ENCODE peak calls at places on chromosomes 6 and 20, in six cellular contexts. One of them, this sample, is unnamed.

GRCh38 chr20:25283221-25283951 is 35.5 kb downstream of the PYGB start:
- DNase-seq in AG04450: no peak
- DNase-seq in CD8-positive, alpha-beta T cell: no peak
- DNase-seq in dorsolateral prefrontal cortex: peak
- DNase-seq in A549: no peak
- DNase-seq in fibroblast of lung: no peak
- DNase-seq in this sample: no peak

GRCh38 chr6:14762077-14762476 is 483.8 kb upstream of the JARID2 start:
- DNase-seq in dorsolateral prefrontal cortex: no peak
- DNase-seq in A549: no peak
- DNase-seq in CD8-positive, alpha-beta T cell: no peak
- DNase-seq in fibroblast of lung: no peak
- DNase-seq in AG04450: no peak
- DNase-seq in this sample: no peak

GRCh38 chr6:22399693-22400092 is 102.9 kb upstream of the PRL start:
- DNase-seq in fibroblast of lung: peak
- DNase-seq in A549: peak
- DNase-seq in CD8-positive, alpha-beta T cell: no peak
- DNase-seq in AG04450: no peak
- DNase-seq in dorsolateral prefrontal cortex: no peak
- DNase-seq in this sample: no peak

GRCh38 chr6:35601331-35602132 is 87.2 kb downstream of the FKBP5 start:
- DNase-seq in A549: peak
- DNase-seq in CD8-positive, alpha-beta T cell: peak
- DNase-seq in dorsolateral prefrontal cortex: no peak
- DNase-seq in fibroblast of lung: peak
- DNase-seq in AG04450: peak
- DNase-seq in this sample: no peak

GRCh38 chr6:135475292-135475886 is 22.2 kb downstream of the AHI1 start:
- DNase-seq in AG04450: peak
- DNase-seq in A549: no peak
- DNase-seq in fibroblast of lung: no peak
- DNase-seq in dorsolateral prefrontal cortex: no peak
- DNase-seq in CD8-positive, alpha-beta T cell: no peak
- DNase-seq in this sample: no peak

GRCh38 chr20:59586613-59587012 is 17.7 kb upstream of the PHACTR3 start:
- DNase-seq in AG04450: no peak
- DNase-seq in CD8-positive, alpha-beta T cell: no peak
- DNase-seq in A549: no peak
- DNase-seq in dorsolateral prefrontal cortex: no peak
- DNase-seq in fibroblast of lung: no peak
- DNase-seq in this sample: no peak

GRCh38 chr6:143395699-143396098 is 54.8 kb downstream of the ADAT2 start:
- DNase-seq in dorsolateral prefrontal cortex: no peak
- DNase-seq in A549: no peak
- DNase-seq in AG04450: no peak
- DNase-seq in fibroblast of lung: no peak
- DNase-seq in CD8-positive, alpha-beta T cell: no peak
- DNase-seq in this sample: no peak

GRCh38 chr6:26216886-26217713 is 129.9 kb downstream of the HFE start:
- DNase-seq in CD8-positive, alpha-beta T cell: peak
- DNase-seq in A549: no peak
- DNase-seq in fibroblast of lung: peak
- DNase-seq in dorsolateral prefrontal cortex: peak
- DNase-seq in AG04450: no peak
- DNase-seq in this sample: no peak

GRCh38 chr20:13130707-13131103 is 90.4 kb upstream of the ISM1 start:
- DNase-seq in fibroblast of lung: no peak
- DNase-seq in AG04450: no peak
- DNase-seq in A549: no peak
- DNase-seq in CD8-positive, alpha-beta T cell: no peak
- DNase-seq in dorsolateral prefrontal cortex: no peak
- DNase-seq in this sample: no peak

GRCh38 chr6:47000842-47001241 is 41.3 kb downstream of the ADGRF1 start:
- DNase-seq in CD8-positive, alpha-beta T cell: no peak
- DNase-seq in A549: no peak
- DNase-seq in fibroblast of lung: peak
- DNase-seq in AG04450: no peak
- DNase-seq in dorsolateral prefrontal cortex: no peak
- DNase-seq in this sample: no peak

GRCh38 chr20:13929836-13930235 is 60.6 kb downstream of the SEL1L2 start:
- DNase-seq in CD8-positive, alpha-beta T cell: no peak
- DNase-seq in dorsolateral prefrontal cortex: no peak
- DNase-seq in AG04450: no peak
- DNase-seq in fibroblast of lung: no peak
- DNase-seq in A549: no peak
- DNase-seq in this sample: no peak

GRCh38 chr20:23335521-23335920 is 15.1 kb upstream of the NXT1 start:
- DNase-seq in CD8-positive, alpha-beta T cell: no peak
- DNase-seq in A549: no peak
- DNase-seq in fibroblast of lung: no peak
- DNase-seq in AG04450: no peak
- DNase-seq in dorsolateral prefrontal cortex: no peak
- DNase-seq in this sample: no peak

GRCh38 chr20:59308493-59309201 is 8.2 kb downstream of the EDN3 start:
- DNase-seq in fibroblast of lung: no peak
- DNase-seq in CD8-positive, alpha-beta T cell: no peak
- DNase-seq in AG04450: no peak
- DNase-seq in A549: no peak
- DNase-seq in dorsolateral prefrontal cortex: no peak
- DNase-seq in this sample: no peak

GRCh38 chr20:13008761-13009681 is at the start of gene SPTLC3:
- DNase-seq in dorsolateral prefrontal cortex: no peak
- DNase-seq in AG04450: no peak
- DNase-seq in CD8-positive, alpha-beta T cell: no peak
- DNase-seq in A549: no peak
- DNase-seq in fibroblast of lung: peak
- DNase-seq in this sample: no peak

GRCh38 chr6:84078335-84078734 is 44.8 kb downstream of the MRAP2 start:
- DNase-seq in A549: no peak
- DNase-seq in CD8-positive, alpha-beta T cell: no peak
- DNase-seq in dorsolateral prefrontal cortex: no peak
- DNase-seq in AG04450: no peak
- DNase-seq in fibroblast of lung: no peak
- DNase-seq in this sample: no peak

GRCh38 chr6:12008366-12009179 is 3.5 kb upstream of the HIVEP1 start:
- DNase-seq in A549: peak
- DNase-seq in fibroblast of lung: peak
- DNase-seq in AG04450: no peak
- DNase-seq in CD8-positive, alpha-beta T cell: peak
- DNase-seq in dorsolateral prefrontal cortex: peak
- DNase-seq in this sample: no peak

GRCh38 chr6:105452924-105453756 is 50.3 kb upstream of the PREP start:
- DNase-seq in fibroblast of lung: no peak
- DNase-seq in AG04450: no peak
- DNase-seq in dorsolateral prefrontal cortex: peak
- DNase-seq in CD8-positive, alpha-beta T cell: peak
- DNase-seq in A549: no peak
- DNase-seq in this sample: no peak

GRCh38 chr6:27668442-27669275 is 195.8 kb upstream of the ZNF184 start:
- DNase-seq in dorsolateral prefrontal cortex: no peak
- DNase-seq in AG04450: no peak
- DNase-seq in A549: peak
- DNase-seq in fibroblast of lung: peak
- DNase-seq in CD8-positive, alpha-beta T cell: no peak
- DNase-seq in this sample: peak

GRCh38 chr6:88165087-88165876 is 865 bp downstream of the CNR1 start:
- DNase-seq in AG04450: no peak
- DNase-seq in dorsolateral prefrontal cortex: no peak
- DNase-seq in CD8-positive, alpha-beta T cell: no peak
- DNase-seq in A549: no peak
- DNase-seq in fibroblast of lung: no peak
- DNase-seq in this sample: no peak

GRCh38 chr6:167709196-167709595 is 117.5 kb upstream of the AFDN start:
- DNase-seq in dorsolateral prefrontal cortex: no peak
- DNase-seq in A549: no peak
- DNase-seq in fibroblast of lung: no peak
- DNase-seq in CD8-positive, alpha-beta T cell: no peak
- DNase-seq in AG04450: no peak
- DNase-seq in this sample: no peak

GRCh38 chr20:44264287-44264686 is 17.2 kb downstream of the GDAP1L1 start:
- DNase-seq in AG04450: no peak
- DNase-seq in CD8-positive, alpha-beta T cell: no peak
- DNase-seq in A549: no peak
- DNase-seq in dorsolateral prefrontal cortex: no peak
- DNase-seq in fibroblast of lung: no peak
- DNase-seq in this sample: no peak

GRCh38 chr6:31622678-31623077 is 2.2 kb downstream of the PRRC2A start:
- DNase-seq in CD8-positive, alpha-beta T cell: no peak
- DNase-seq in dorsolateral prefrontal cortex: no peak
- DNase-seq in fibroblast of lung: no peak
- DNase-seq in AG04450: no peak
- DNase-seq in A549: no peak
- DNase-seq in this sample: no peak
- H3K4me3 ChIP-seq in CD8-positive, alpha-beta T cell: no peak
- H3K4me3 ChIP-seq in dorsolateral prefrontal cortex: peak
- H3K4me3 ChIP-seq in fibroblast of lung: peak
- H3K4me3 ChIP-seq in AG04450: peak
- H3K4me3 ChIP-seq in A549: peak
- H3K4me3 ChIP-seq in this sample: peak

DNA sequence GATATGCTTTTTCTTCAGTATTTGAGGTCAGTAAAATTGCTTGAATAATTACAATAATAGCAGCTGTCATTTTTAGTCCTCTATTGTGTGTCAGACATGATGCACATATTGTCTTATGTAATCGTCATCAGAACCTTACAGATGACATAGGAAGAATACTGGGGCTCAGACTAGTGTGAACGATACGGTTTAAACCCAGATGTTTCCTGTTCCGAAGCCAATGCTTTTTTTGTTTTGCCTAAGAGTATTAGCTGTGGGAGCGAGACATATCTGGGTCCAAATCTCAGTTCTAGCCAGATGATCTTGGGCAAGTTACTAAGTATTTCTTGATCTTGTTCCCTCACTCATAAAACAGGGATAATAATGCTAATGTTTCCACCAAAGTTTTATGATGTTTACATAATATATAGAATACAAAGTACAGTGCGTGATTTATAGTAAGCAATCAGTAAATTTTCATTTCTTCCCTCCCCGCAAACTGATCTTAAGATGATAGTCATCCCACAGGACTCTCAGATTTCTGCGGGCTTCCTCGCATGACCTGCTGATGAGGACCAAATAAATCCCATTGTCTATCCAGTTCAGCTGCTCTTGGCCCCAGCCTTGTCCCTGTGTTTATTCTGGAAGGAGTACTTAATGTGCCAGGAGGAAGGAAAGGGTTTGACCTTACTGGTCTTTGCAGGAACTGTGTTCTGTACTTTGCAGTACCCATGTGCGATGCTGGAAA is 98.2 kb downstream of the CAP2 start:
- DNase-seq in AG04450: no peak
- DNase-seq in A549: no peak
- DNase-seq in fibroblast of lung: no peak
- DNase-seq in CD8-positive, alpha-beta T cell: no peak
- DNase-seq in dorsolateral prefrontal cortex: no peak
- DNase-seq in this sample: no peak
- H3K4me3 ChIP-seq in AG04450: no peak
- H3K4me3 ChIP-seq in A549: no peak
- H3K4me3 ChIP-seq in fibroblast of lung: no peak
- H3K4me3 ChIP-seq in CD8-positive, alpha-beta T cell: no peak
- H3K4me3 ChIP-seq in dorsolateral prefrontal cortex: no peak
- H3K4me3 ChIP-seq in this sample: no peak

GRCh38 chr6:1765160-1765900 is 155.6 kb downstream of the FOXC1 start:
- DNase-seq in dorsolateral prefrontal cortex: no peak
- DNase-seq in fibroblast of lung: no peak
- DNase-seq in AG04450: no peak
- DNase-seq in CD8-positive, alpha-beta T cell: no peak
- DNase-seq in A549: no peak
- DNase-seq in this sample: no peak
- H3K4me3 ChIP-seq in dorsolateral prefrontal cortex: no peak
- H3K4me3 ChIP-seq in fibroblast of lung: no peak
- H3K4me3 ChIP-seq in AG04450: no peak
- H3K4me3 ChIP-seq in CD8-positive, alpha-beta T cell: no peak
- H3K4me3 ChIP-seq in A549: no peak
- H3K4me3 ChIP-seq in this sample: no peak

DNA sequence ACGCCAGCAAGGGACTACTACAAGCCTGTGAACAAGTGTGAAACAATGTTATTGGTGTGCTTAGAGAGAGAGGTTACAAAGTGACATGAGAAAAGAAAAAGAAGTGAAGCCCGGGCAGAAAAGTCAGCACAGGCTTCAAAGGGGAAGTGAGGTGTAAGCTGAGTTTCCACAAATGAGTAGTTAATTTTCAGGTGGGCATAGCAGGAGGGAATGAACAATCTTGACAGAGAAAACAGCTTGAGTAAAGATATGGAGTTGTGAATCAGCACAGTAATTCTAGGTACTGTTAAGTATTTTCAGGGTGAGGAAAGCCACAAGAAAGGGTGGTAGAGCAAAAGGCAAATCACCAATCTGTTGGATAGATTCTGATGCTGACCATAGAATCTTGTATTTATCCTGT is 4.3 kb downstream of the KCNQ5 start:
- DNase-seq in AG04450: no peak
- DNase-seq in dorsolateral prefrontal cortex: no peak
- DNase-seq in fibroblast of lung: no peak
- DNase-seq in CD8-positive, alpha-beta T cell: no peak
- DNase-seq in A549: no peak
- DNase-seq in this sample: no peak
- H3K4me3 ChIP-seq in AG04450: no peak
- H3K4me3 ChIP-seq in dorsolateral prefrontal cortex: no peak
- H3K4me3 ChIP-seq in fibroblast of lung: no peak
- H3K4me3 ChIP-seq in CD8-positive, alpha-beta T cell: no peak
- H3K4me3 ChIP-seq in A549: no peak
- H3K4me3 ChIP-seq in this sample: no peak

DNA sequence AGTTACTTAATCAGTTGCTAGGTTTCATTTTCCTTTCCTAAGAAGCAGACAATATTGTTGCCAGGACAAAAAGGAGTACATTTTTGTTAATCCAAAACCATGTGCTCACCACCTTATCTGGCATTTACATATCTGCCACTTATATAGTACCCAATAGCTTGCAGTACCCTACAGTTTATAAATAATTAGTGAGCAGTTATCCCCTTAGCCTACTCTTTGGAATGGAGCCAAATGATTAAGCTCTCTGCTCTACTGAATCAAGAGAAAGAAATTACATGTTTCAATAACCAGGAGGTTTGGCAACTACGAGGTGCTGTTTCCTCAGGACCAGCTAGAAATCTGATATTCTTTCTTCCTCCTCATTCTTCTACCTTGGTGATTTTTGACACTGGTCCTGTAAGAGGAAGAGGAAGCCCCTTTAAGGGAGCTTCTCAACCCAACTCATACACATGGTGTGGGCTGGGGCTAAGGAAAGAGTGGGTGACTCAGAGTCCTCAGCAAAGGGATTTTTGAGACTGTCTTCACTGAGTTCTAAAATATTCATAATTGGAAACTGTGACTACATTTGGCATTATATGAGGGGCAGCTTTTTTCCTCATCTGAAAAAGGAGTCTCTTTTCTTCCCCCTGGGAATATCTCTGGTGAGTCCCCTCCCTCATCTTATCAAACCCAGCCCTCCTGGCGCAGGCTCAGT is 1.5 kb downstream of the ZNFX1 start:
- DNase-seq in dorsolateral prefrontal cortex: no peak
- DNase-seq in CD8-positive, alpha-beta T cell: peak
- DNase-seq in AG04450: no peak
- DNase-seq in A549: no peak
- DNase-seq in fibroblast of lung: peak
- DNase-seq in this sample: no peak
- H3K4me3 ChIP-seq in dorsolateral prefrontal cortex: peak
- H3K4me3 ChIP-seq in CD8-positive, alpha-beta T cell: peak
- H3K4me3 ChIP-seq in AG04450: peak
- H3K4me3 ChIP-seq in A549: peak
- H3K4me3 ChIP-seq in fibroblast of lung: peak
- H3K4me3 ChIP-seq in this sample: peak